ENCODE peak calls at places on chromosomes 4 and X, in five cellular contexts. W is A549, I is chondrocyte, U is hepatocyte, A is stomach. T is an unnamed sample.

GRCh38 chr4:82774711-82775171 is 23.9 kb downstream of the SCD5 start:
- DNase-seq in U (no peak), I (no peak), A (no peak), W (no peak), T (no peak)

GRCh38 chr4:82017680-82018079 is 356.1 kb downstream of the HNRNPD start:
- DNase-seq in I (no peak), W (peak), U (peak), A (no peak), T (peak)

GRCh38 chr4:186825069-186825468 is 101.4 kb upstream of the FAT1 start:
- DNase-seq in U (no peak), W (no peak), I (no peak), A (no peak), T (no peak)

GRCh38 chr4:169179609-169180526 is 90.9 kb downstream of the SH3RF1 start:
- DNase-seq in U (peak), A (no peak), W (no peak), I (no peak), T (no peak)

GRCh38 chr4:76984127-76984526 is 34.6 kb downstream of the SEPTIN11 start:
- DNase-seq in A (no peak), I (no peak), W (no peak), U (no peak), T (no peak)

GRCh38 chr4:1321486-1321885 is 25.5 kb upstream of the UVSSA start:
- DNase-seq in U (no peak), I (peak), A (no peak), W (no peak), T (no peak)

GRCh38 chrX:7074135-7074907 is 73.2 kb upstream of the STS start:
- DNase-seq in W (no peak), A (peak), U (no peak), I (no peak), T (no peak)

GRCh38 chr4:8394125-8394524 is 46.4 kb downstream of the ACOX3 start:
- DNase-seq in W (no peak), A (peak), I (no peak), U (peak), T (peak)

GRCh38 chr4:146193628-146194027 is 18.1 kb downstream of the LSM6 start:
- DNase-seq in W (no peak), A (no peak), I (no peak), U (no peak), T (no peak)

GRCh38 chrX:53088136-53088974 is 5.6 kb upstream of the KANTR start:
- DNase-seq in U (peak), W (peak), A (peak), I (no peak), T (peak)

GRCh38 chrX:131650637-131651410 is 107.0 kb downstream of the OR13H1 start:
- DNase-seq in W (no peak), A (no peak), U (no peak), I (no peak), T (no peak)

GRCh38 chr4:159141193-159141592 is 38.3 kb downstream of the RAPGEF2 start:
- DNase-seq in W (peak), A (no peak), I (no peak), U (peak), T (no peak)

GRCh38 chrX:120768254-120768653 is 107.4 kb downstream of the CT47B1 start:
- DNase-seq in A (no peak), W (no peak), I (no peak), U (no peak), T (no peak)

GRCh38 chr4:105352826-105353225 is 121.0 kb downstream of the PPA2 start:
- DNase-seq in I (no peak), W (no peak), U (no peak), A (no peak), T (no peak)

GRCh38 chr4:103934178-103934789 is 214.5 kb upstream of the TACR3 start:
- DNase-seq in W (peak), U (peak), A (no peak), I (no peak), T (peak)

GRCh38 chrX:153874091-153874365 is 11.9 kb downstream of the L1CAM start:
- DNase-seq in W (no peak), I (peak), U (no peak), A (no peak), T (no peak)

GRCh38 chr4:8854866-8855265 is 16.8 kb downstream of the HMX1 start:
- DNase-seq in I (no peak), U (peak), A (no peak), W (no peak), T (no peak)

GRCh38 chr4:182643801-182644311 is 273.3 kb downstream of the DCTD start:
- DNase-seq in U (no peak), I (no peak), A (no peak), W (no peak), T (peak)

GRCh38 chr4:152936446-152937279 is 540 bp downstream of the FHDC1 start:
- DNase-seq in A (peak), I (peak), W (peak), U (peak), T (no peak)

GRCh38 chr4:180394307-180394706 is 1848.9 kb upstream of the TENM3 start:
- DNase-seq in U (no peak), W (no peak), I (no peak), A (no peak), T (no peak)

GRCh38 chrX:38347136-38347535 is 5.3 kb upstream of the OTC start:
- DNase-seq in A (no peak), I (no peak), U (peak), W (peak), T (peak)

GRCh38 chr4:38891051-38891738 is 23.6 kb downstream of the FAM114A1 start:
- DNase-seq in U (no peak), A (no peak), I (no peak), W (no peak), T (no peak)

GRCh38 chr4:54371211-54371610 is 142.1 kb downstream of the PDGFRA start:
- DNase-seq in W (no peak), I (no peak), A (no peak), U (no peak), T (no peak)

GRCh38 chrX:48919947-48920712 is 1.3 kb upstream of the PIM2 start:
- DNase-seq in A (no peak), I (no peak), U (no peak), W (no peak), T (no peak)

GRCh38 chr4:177033632-177034031 is 240.9 kb upstream of the VEGFC start:
- DNase-seq in W (no peak), A (no peak), I (no peak), U (no peak), T (no peak)

GRCh38 chrX:150856101-150856500 is 42.4 kb downstream of the CD99L2 start:
- DNase-seq in W (no peak), U (no peak), I (no peak), A (no peak), T (no peak)

GRCh38 chr4:168265327-168265726 is 53.2 kb downstream of the DDX60 start:
- DNase-seq in W (no peak), A (no peak), I (no peak), U (no peak), T (no peak)

GRCh38 chrX:9785944-9786741 is at the start of gene SHROOM2:
- DNase-seq in A (peak), W (no peak), I (no peak), U (peak), T (peak)

GRCh38 chr4:164933244-164933643 is 44.2 kb downstream of the TRIM61 start:
- DNase-seq in W (no peak), A (no peak), I (no peak), U (no peak), T (no peak)

GRCh38 chr4:152014280-152014679 is 253.5 kb upstream of the GATB start:
- DNase-seq in W (no peak), A (no peak), I (no peak), U (no peak), T (no peak)

DNA sequence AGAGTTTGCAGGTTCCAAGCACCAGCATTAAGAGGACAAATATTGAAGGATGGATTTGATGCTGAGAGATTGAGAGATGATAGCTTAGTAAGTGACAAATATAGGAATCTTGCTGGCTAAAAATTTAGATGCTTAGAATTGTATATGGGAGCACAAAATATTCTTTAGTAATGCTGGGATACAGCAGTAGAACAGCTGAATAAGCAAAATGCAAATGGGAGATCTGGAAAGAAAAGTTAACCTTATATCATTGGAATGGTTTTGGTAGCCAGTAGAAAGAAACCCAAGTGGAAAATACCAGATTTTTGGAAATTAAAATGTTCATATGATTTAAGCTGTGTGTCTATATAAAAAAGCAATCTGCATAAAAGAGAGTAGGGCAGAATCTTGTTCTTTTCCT is 308.6 kb upstream of the CPEB2 start:
- DNase-seq in I (no peak), W (no peak), A (no peak), U (no peak), T (no peak)
- TF ChIP-seq CTCF in I (no peak), W (no peak), A (no peak), U (no peak), T (no peak)

GRCh38 chr4:113069212-113069892 is 19.9 kb downstream of the ANK2 start:
- DNase-seq in I (no peak), U (no peak), W (peak), A (no peak), T (no peak)
- TF ChIP-seq CTCF in I (no peak), U (no peak), W (no peak), A (no peak), T (no peak)

GRCh38 chrX:12811658-12812057 is 20.4 kb downstream of the PRPS2 start:
- DNase-seq in A (no peak), U (no peak), I (no peak), W (no peak), T (no peak)

GRCh38 chrX:12819231-12819630 is 28.0 kb downstream of the PRPS2 start:
- DNase-seq in I (no peak), A (no peak), W (no peak), U (no peak), T (no peak)

DNA sequence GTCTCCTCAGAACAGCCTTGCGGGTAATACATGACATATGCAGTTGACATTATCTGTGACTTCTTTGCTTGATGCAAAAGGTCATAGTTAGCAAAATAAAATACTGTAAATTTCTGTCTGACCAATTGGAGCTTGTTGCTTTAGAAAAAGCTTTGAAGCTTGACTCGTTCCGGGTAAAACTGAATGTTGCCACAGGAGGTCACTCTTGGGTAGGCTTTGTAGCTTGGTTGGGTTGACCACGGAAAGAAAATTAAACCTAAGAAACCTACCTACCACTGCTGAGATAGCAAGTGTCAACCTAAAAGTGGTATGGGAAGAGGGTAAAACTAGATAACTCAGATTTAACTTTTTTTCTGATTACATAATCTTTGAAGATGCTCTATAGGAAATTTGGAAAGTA is 23.2 kb downstream of the PRPS2 start:
- DNase-seq in U (peak), I (no peak), W (peak), A (peak), T (peak)
- TF ChIP-seq CTCF in U (peak), I (peak), W (peak), A (no peak), T (peak)

GRCh38 chrX:51803833-51804232 is 60.6 kb downstream of the GSPT2 start:
- DNase-seq in U (no peak), A (no peak), W (no peak), I (no peak), T (no peak)

GRCh38 chrX:51802917-51803688 is 59.9 kb downstream of the GSPT2 start:
- DNase-seq in U (peak), I (no peak), A (peak), W (peak), T (peak)

GRCh38 chrX:51804741-51805140 is 61.5 kb downstream of the GSPT2 start:
- DNase-seq in W (peak), I (no peak), U (no peak), A (no peak), T (no peak)
- TF ChIP-seq CTCF in W (no peak), I (no peak), U (no peak), A (no peak), T (no peak)

DNA sequence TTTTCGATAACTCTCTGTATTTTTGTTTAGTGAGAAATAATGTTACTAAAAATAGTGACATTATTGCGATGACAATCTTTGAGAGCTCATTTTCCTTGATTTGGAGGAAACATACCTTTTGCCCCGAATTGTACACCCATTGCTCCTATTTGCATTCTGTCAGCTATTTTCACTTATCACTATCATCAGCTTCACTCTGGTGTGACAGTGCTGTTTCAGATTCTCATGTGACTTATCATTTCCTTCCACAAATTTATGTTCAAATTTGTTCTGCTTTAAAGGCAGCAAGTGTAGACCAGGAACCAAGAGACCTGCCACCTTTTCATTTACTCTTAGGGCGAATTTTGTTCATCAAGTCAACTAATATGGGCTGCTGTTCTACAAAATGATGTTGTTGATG is 179.4 kb downstream of the RBM46 start:
- DNase-seq in I (no peak), A (no peak), U (no peak), W (no peak), T (no peak)
- TF ChIP-seq CTCF in I (no peak), A (no peak), U (no peak), W (no peak), T (no peak)

GRCh38 chrX:17007134-17007768 is 60.8 kb downstream of the REPS2 start:
- DNase-seq in W (peak), U (no peak), A (no peak), I (no peak), T (peak)
- TF ChIP-seq CTCF in W (peak), U (peak), A (no peak), I (peak), T (peak)

DNA sequence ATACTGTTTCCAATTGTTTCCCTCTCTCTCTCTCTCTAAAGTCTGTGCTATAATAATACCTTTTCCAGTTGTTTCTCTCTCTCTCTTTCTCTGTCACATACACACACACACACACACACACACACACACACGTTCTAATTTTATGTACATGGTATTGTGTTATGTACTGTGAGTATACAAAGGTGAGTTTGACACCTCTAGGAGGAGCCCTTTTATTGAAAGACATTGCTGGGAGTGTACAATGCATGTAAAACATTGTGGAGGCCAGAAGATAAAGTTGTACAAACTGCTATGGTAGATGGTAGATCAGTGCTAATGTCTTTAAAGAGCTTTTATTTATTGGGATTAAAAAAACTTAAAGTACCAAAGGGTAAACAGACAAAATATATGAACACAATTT is 53.6 kb downstream of the BLTP1 start:
- DNase-seq in U (no peak), A (no peak), I (no peak), W (peak), T (no peak)
- TF ChIP-seq CTCF in U (peak), A (no peak), I (no peak), W (peak), T (no peak)

GRCh38 chr4:90292438-90292837 is 165.2 kb downstream of the CCSER1 start:
- DNase-seq in W (no peak), A (no peak), U (no peak), I (no peak), T (no peak)

DNA sequence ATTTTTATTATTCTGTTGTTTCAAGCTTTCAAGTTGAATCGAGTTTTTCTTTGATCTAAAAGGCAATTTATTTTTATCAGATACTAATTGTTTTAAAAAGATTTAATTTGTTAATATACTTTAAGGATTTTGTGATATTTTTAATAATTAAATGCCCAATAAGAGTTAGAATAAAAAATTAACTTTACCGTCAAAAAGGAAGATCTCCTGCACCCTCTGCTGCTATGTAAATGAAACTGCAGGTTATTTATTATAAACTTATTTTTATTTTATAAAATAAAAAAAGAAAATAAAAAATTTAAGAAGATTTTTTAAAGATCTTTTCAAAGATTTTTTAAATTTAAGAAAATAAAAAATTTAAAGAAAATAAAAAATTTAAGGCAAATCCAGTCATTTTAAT is 166.1 kb downstream of the CCSER1 start:
- DNase-seq in A (no peak), U (no peak), I (no peak), W (peak), T (peak)
- TF ChIP-seq CTCF in A (no peak), U (peak), I (peak), W (peak), T (peak)

GRCh38 chr4:160370046-160370445 is 1267.2 kb downstream of the RAPGEF2 start:
- DNase-seq in A (no peak), I (no peak), W (no peak), U (no peak), T (no peak)
- TF ChIP-seq CTCF in A (no peak), I (no peak), W (no peak), U (no peak), T (no peak)

DNA sequence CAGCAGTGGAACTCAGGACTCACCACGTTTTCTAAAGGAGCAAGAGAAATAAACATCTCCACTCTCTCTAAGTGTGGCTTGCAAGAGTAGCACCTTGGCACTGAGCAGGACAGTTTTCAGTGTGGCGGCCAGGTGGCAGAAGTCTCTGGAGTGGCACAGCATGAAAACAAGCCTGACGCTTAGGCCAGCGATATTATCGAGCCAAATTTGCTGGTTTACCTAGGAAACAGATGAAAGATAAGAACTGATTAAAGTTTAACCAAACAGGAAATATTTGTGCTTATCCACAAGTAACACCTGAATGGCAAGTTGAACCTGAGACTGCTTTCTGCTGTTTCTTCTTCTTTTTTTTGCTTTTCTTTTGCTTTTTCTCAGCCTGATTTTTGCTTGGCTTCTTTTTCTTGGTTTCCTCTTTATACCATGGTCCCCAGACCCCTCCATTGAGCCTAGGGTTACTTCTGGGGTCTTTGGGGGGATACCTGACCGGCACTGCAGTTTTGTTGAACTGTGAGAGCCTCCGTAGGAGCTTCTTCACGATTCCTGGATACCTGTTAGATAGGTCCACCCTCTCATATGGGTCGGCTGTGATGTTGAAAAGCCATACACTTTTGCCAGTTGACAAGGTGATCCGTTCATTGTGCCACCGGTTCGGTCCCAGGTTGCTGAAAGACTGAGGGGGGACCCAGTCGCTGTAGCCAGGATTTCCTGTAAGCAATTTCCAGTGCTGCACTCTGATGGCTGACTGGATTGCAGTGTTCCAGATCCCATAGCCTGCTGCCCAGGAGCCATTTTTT is 77.3 kb downstream of the ARSJ start:
- DNase-seq in I (no peak), W (no peak), U (peak), A (peak), T (no peak)
- TF ChIP-seq CTCF in I (no peak), W (no peak), U (peak), A (peak), T (no peak)

T was measured in cardiac muscle cell.